ENCODE peak calls at places on chromosomes 5 and 9, in nine cellular contexts. One of them, this sample, is unnamed.

GRCh38 chr9:120393386-120394057 is 186.4 kb downstream of the CDK5RAP2 start:
- DNase-seq in cardiac muscle cell: no peak
- DNase-seq in NCI-H1694: no peak
- DNase-seq in stimulated activated naive B cell treated with anti-CD40 and anti-IgM and Interleukin-4, amounts not matched to agents 10 μg/mL and 1 μg/mL and 100 μg/mL, for 72 hours: no peak
- DNase-seq in SK-MEL-5: no peak
- DNase-seq in mucosa of descending colon: no peak
- DNase-seq in left lobe of liver: peak
- DNase-seq in T-helper 2 cell: no peak
- DNase-seq in retina: no peak
- DNase-seq in this sample: no peak

GRCh38 chr5:178378527-178379484 is 146.2 kb upstream of the PHYKPL start:
- DNase-seq in cardiac muscle cell: no peak
- DNase-seq in NCI-H1694: no peak
- DNase-seq in stimulated activated naive B cell treated with anti-CD40 and anti-IgM and Interleukin-4, amounts not matched to agents 10 μg/mL and 1 μg/mL and 100 μg/mL, for 72 hours: no peak
- DNase-seq in SK-MEL-5: no peak
- DNase-seq in mucosa of descending colon: no peak
- DNase-seq in left lobe of liver: no peak
- DNase-seq in T-helper 2 cell: no peak
- DNase-seq in retina: no peak
- DNase-seq in this sample: no peak

GRCh38 chr9:134716067-134716466 is 74.5 kb downstream of the COL5A1 start:
- DNase-seq in cardiac muscle cell: no peak
- DNase-seq in NCI-H1694: no peak
- DNase-seq in stimulated activated naive B cell treated with anti-CD40 and anti-IgM and Interleukin-4, amounts not matched to agents 10 μg/mL and 1 μg/mL and 100 μg/mL, for 72 hours: no peak
- DNase-seq in SK-MEL-5: no peak
- DNase-seq in mucosa of descending colon: no peak
- DNase-seq in left lobe of liver: no peak
- DNase-seq in T-helper 2 cell: no peak
- DNase-seq in retina: no peak
- DNase-seq in this sample: no peak

GRCh38 chr5:171342362-171343111 is 33.5 kb downstream of the TLX3 start:
- DNase-seq in cardiac muscle cell: peak
- DNase-seq in NCI-H1694: peak
- DNase-seq in stimulated activated naive B cell treated with anti-CD40 and anti-IgM and Interleukin-4, amounts not matched to agents 10 μg/mL and 1 μg/mL and 100 μg/mL, for 72 hours: no peak
- DNase-seq in SK-MEL-5: peak
- DNase-seq in mucosa of descending colon: peak
- DNase-seq in left lobe of liver: peak
- DNase-seq in T-helper 2 cell: no peak
- DNase-seq in retina: peak
- DNase-seq in this sample: peak

GRCh38 chr5:30337084-30337573 is 856.4 kb upstream of the CDH6 start:
- DNase-seq in cardiac muscle cell: no peak
- DNase-seq in NCI-H1694: no peak
- DNase-seq in stimulated activated naive B cell treated with anti-CD40 and anti-IgM and Interleukin-4, amounts not matched to agents 10 μg/mL and 1 μg/mL and 100 μg/mL, for 72 hours: no peak
- DNase-seq in SK-MEL-5: no peak
- DNase-seq in mucosa of descending colon: no peak
- DNase-seq in left lobe of liver: no peak
- DNase-seq in T-helper 2 cell: no peak
- DNase-seq in retina: no peak
- DNase-seq in this sample: no peak

GRCh38 chr9:124258765-124259272 is 1.1 kb downstream of the NEK6 start:
- DNase-seq in cardiac muscle cell: peak
- DNase-seq in NCI-H1694: no peak
- DNase-seq in stimulated activated naive B cell treated with anti-CD40 and anti-IgM and Interleukin-4, amounts not matched to agents 10 μg/mL and 1 μg/mL and 100 μg/mL, for 72 hours: no peak
- DNase-seq in SK-MEL-5: no peak
- DNase-seq in mucosa of descending colon: no peak
- DNase-seq in left lobe of liver: no peak
- DNase-seq in T-helper 2 cell: no peak
- DNase-seq in retina: peak
- DNase-seq in this sample: no peak

GRCh38 chr5:55865831-55866230 is 14.7 kb downstream of the IL31RA start:
- DNase-seq in cardiac muscle cell: peak
- DNase-seq in NCI-H1694: no peak
- DNase-seq in stimulated activated naive B cell treated with anti-CD40 and anti-IgM and Interleukin-4, amounts not matched to agents 10 μg/mL and 1 μg/mL and 100 μg/mL, for 72 hours: no peak
- DNase-seq in SK-MEL-5: no peak
- DNase-seq in mucosa of descending colon: no peak
- DNase-seq in left lobe of liver: no peak
- DNase-seq in T-helper 2 cell: no peak
- DNase-seq in retina: no peak
- DNase-seq in this sample: no peak

GRCh38 chr9:12640021-12640587 is 53.1 kb upstream of the TYRP1 start:
- DNase-seq in cardiac muscle cell: peak
- DNase-seq in NCI-H1694: peak
- DNase-seq in stimulated activated naive B cell treated with anti-CD40 and anti-IgM and Interleukin-4, amounts not matched to agents 10 μg/mL and 1 μg/mL and 100 μg/mL, for 72 hours: no peak
- DNase-seq in SK-MEL-5: peak
- DNase-seq in mucosa of descending colon: no peak
- DNase-seq in left lobe of liver: no peak
- DNase-seq in T-helper 2 cell: no peak
- DNase-seq in retina: peak
- DNase-seq in this sample: peak

GRCh38 chr9:136089697-136090045 is 5.4 kb downstream of the NACC2 start:
- DNase-seq in cardiac muscle cell: no peak
- DNase-seq in NCI-H1694: no peak
- DNase-seq in stimulated activated naive B cell treated with anti-CD40 and anti-IgM and Interleukin-4, amounts not matched to agents 10 μg/mL and 1 μg/mL and 100 μg/mL, for 72 hours: no peak
- DNase-seq in SK-MEL-5: peak
- DNase-seq in mucosa of descending colon: no peak
- DNase-seq in left lobe of liver: no peak
- DNase-seq in T-helper 2 cell: peak
- DNase-seq in retina: peak
- DNase-seq in this sample: no peak

GRCh38 chr9:22060831-22061383 is 51.8 kb upstream of the CDKN2B start:
- DNase-seq in cardiac muscle cell: no peak
- DNase-seq in NCI-H1694: no peak
- DNase-seq in stimulated activated naive B cell treated with anti-CD40 and anti-IgM and Interleukin-4, amounts not matched to agents 10 μg/mL and 1 μg/mL and 100 μg/mL, for 72 hours: no peak
- DNase-seq in SK-MEL-5: no peak
- DNase-seq in mucosa of descending colon: no peak
- DNase-seq in left lobe of liver: no peak
- DNase-seq in T-helper 2 cell: no peak
- DNase-seq in retina: no peak
- DNase-seq in this sample: no peak

GRCh38 chr5:176402684-176403083 is 13.7 kb downstream of the CLTB start:
- DNase-seq in cardiac muscle cell: no peak
- DNase-seq in NCI-H1694: no peak
- DNase-seq in stimulated activated naive B cell treated with anti-CD40 and anti-IgM and Interleukin-4, amounts not matched to agents 10 μg/mL and 1 μg/mL and 100 μg/mL, for 72 hours: no peak
- DNase-seq in SK-MEL-5: no peak
- DNase-seq in mucosa of descending colon: peak
- DNase-seq in left lobe of liver: no peak
- DNase-seq in T-helper 2 cell: no peak
- DNase-seq in retina: no peak
- DNase-seq in this sample: no peak

GRCh38 chr5:59161206-59162105 is 578.6 kb downstream of the RAB3C start:
- DNase-seq in cardiac muscle cell: no peak
- DNase-seq in NCI-H1694: no peak
- DNase-seq in stimulated activated naive B cell treated with anti-CD40 and anti-IgM and Interleukin-4, amounts not matched to agents 10 μg/mL and 1 μg/mL and 100 μg/mL, for 72 hours: no peak
- DNase-seq in SK-MEL-5: no peak
- DNase-seq in mucosa of descending colon: no peak
- DNase-seq in left lobe of liver: no peak
- DNase-seq in T-helper 2 cell: no peak
- DNase-seq in retina: no peak
- DNase-seq in this sample: no peak

GRCh38 chr9:121945281-121945680 is 147.8 kb downstream of the TTLL11 start:
- DNase-seq in cardiac muscle cell: no peak
- DNase-seq in NCI-H1694: no peak
- DNase-seq in stimulated activated naive B cell treated with anti-CD40 and anti-IgM and Interleukin-4, amounts not matched to agents 10 μg/mL and 1 μg/mL and 100 μg/mL, for 72 hours: no peak
- DNase-seq in SK-MEL-5: no peak
- DNase-seq in mucosa of descending colon: no peak
- DNase-seq in left lobe of liver: no peak
- DNase-seq in T-helper 2 cell: no peak
- DNase-seq in retina: no peak
- DNase-seq in this sample: no peak

GRCh38 chr5:31894131-31894530 is 255.2 kb downstream of the PDZD2 start:
- DNase-seq in cardiac muscle cell: peak
- DNase-seq in NCI-H1694: no peak
- DNase-seq in stimulated activated naive B cell treated with anti-CD40 and anti-IgM and Interleukin-4, amounts not matched to agents 10 μg/mL and 1 μg/mL and 100 μg/mL, for 72 hours: no peak
- DNase-seq in SK-MEL-5: no peak
- DNase-seq in mucosa of descending colon: no peak
- DNase-seq in left lobe of liver: no peak
- DNase-seq in T-helper 2 cell: no peak
- DNase-seq in retina: no peak
- DNase-seq in this sample: no peak

GRCh38 chr5:100900142-100900795 is 2.8 kb downstream of the ST8SIA4 start:
- DNase-seq in cardiac muscle cell: peak
- DNase-seq in NCI-H1694: peak
- DNase-seq in stimulated activated naive B cell treated with anti-CD40 and anti-IgM and Interleukin-4, amounts not matched to agents 10 μg/mL and 1 μg/mL and 100 μg/mL, for 72 hours: peak
- DNase-seq in SK-MEL-5: peak
- DNase-seq in mucosa of descending colon: peak
- DNase-seq in left lobe of liver: no peak
- DNase-seq in T-helper 2 cell: no peak
- DNase-seq in retina: peak
- DNase-seq in this sample: no peak

GRCh38 chr5:131611064-131611381 is 24.0 kb downstream of the RAPGEF6 start:
- DNase-seq in cardiac muscle cell: no peak
- DNase-seq in NCI-H1694: no peak
- DNase-seq in stimulated activated naive B cell treated with anti-CD40 and anti-IgM and Interleukin-4, amounts not matched to agents 10 μg/mL and 1 μg/mL and 100 μg/mL, for 72 hours: no peak
- DNase-seq in SK-MEL-5: no peak
- DNase-seq in mucosa of descending colon: no peak
- DNase-seq in left lobe of liver: no peak
- DNase-seq in T-helper 2 cell: no peak
- DNase-seq in retina: no peak
- DNase-seq in this sample: no peak

GRCh38 chr5:96331210-96331609 is 101.8 kb downstream of the PCSK1 start:
- DNase-seq in cardiac muscle cell: no peak
- DNase-seq in NCI-H1694: no peak
- DNase-seq in stimulated activated naive B cell treated with anti-CD40 and anti-IgM and Interleukin-4, amounts not matched to agents 10 μg/mL and 1 μg/mL and 100 μg/mL, for 72 hours: no peak
- DNase-seq in SK-MEL-5: no peak
- DNase-seq in mucosa of descending colon: no peak
- DNase-seq in left lobe of liver: no peak
- DNase-seq in T-helper 2 cell: no peak
- DNase-seq in retina: no peak
- DNase-seq in this sample: no peak

This sample was measured in NCI-H526 treated with DMSO at 0.1 percent for 48 hours.